ENCODE peak calls at places on chromosomes 5 and 9, in seven cellular contexts. X, H, Q, K, I, U and Z are unnamed samples.

GRCh38 chr9:113570749-113571711 is 107.5 kb downstream of the RGS3 start:
- DNase-seq in X (no peak), H (no peak), Q (no peak), K (no peak), I (no peak), U (no peak), Z (no peak)

GRCh38 chr9:89891221-89892052 is 286.6 kb downstream of the GADD45G start:
- DNase-seq in X (no peak), H (no peak), Q (no peak), K (peak; percentile 36), I (no peak), U (peak; percentile 57), Z (no peak)

GRCh38 chr5:96567188-96567587 is 95.0 kb upstream of the CAST start:
- DNase-seq in X (no peak), H (no peak), Q (peak; percentile 81), K (no peak), I (no peak), U (no peak), Z (no peak)

GRCh38 chr9:21510806-21511205 is 28.7 kb upstream of the IFNE start:
- DNase-seq in X (no peak), H (no peak), Q (no peak), K (no peak), I (no peak), U (no peak), Z (no peak)

GRCh38 chr9:113501129-113501686 is 37.7 kb downstream of the RGS3 start:
- DNase-seq in X (no peak), H (no peak), Q (no peak), K (no peak), I (no peak), U (no peak), Z (no peak)

GRCh38 chr5:21680196-21680595 is 1172.9 kb downstream of the CDH12 start:
- DNase-seq in X (no peak), H (no peak), Q (peak; percentile 95), K (no peak), I (no peak), U (no peak), Z (peak; percentile 62)

GRCh38 chr5:160042674-160043073 is 33.7 kb downstream of the TTC1 start:
- DNase-seq in X (no peak), H (no peak), Q (no peak), K (no peak), I (no peak), U (no peak), Z (no peak)

GRCh38 chr9:90020277-90020871 is 415.6 kb downstream of the GADD45G start:
- DNase-seq in X (no peak), H (no peak), Q (peak; percentile 4), K (no peak), I (no peak), U (no peak), Z (peak; percentile 74)

GRCh38 chr9:87594218-87594617 is 96.6 kb downstream of the DAPK1 start:
- DNase-seq in X (no peak), H (peak; percentile 79), Q (peak; percentile 66), K (no peak), I (no peak), U (no peak), Z (no peak)

GRCh38 chr5:60520451-60521210 is 179.3 kb downstream of the DEPDC1B start:
- DNase-seq in X (no peak), H (peak; percentile 12), Q (no peak), K (peak; percentile 30), I (no peak), U (no peak), Z (no peak)

GRCh38 chr5:102115736-102116135 is 180.3 kb downstream of the SLCO4C1 start:
- DNase-seq in X (no peak), H (no peak), Q (no peak), K (no peak), I (no peak), U (no peak), Z (no peak)

GRCh38 chr9:76717611-76718010 is 46.6 kb upstream of the PCA3 start:
- DNase-seq in X (no peak), H (no peak), Q (peak; percentile 42), K (no peak), I (no peak), U (no peak), Z (no peak)

GRCh38 chr5:775960-776861 is 8.3 kb downstream of the ZDHHC11B start:
- DNase-seq in X (no peak), H (no peak), Q (no peak), K (no peak), I (no peak), U (no peak), Z (no peak)

GRCh38 chr5:15521349-15521937 is 21.5 kb downstream of the FBXL7 start:
- DNase-seq in X (no peak), H (no peak), Q (no peak), K (no peak), I (no peak), U (no peak), Z (no peak)

GRCh38 chr9:92723299-92723625 is 41.4 kb downstream of the BICD2 start:
- DNase-seq in X (no peak), H (peak; percentile 74), Q (peak; percentile 84), K (no peak), I (no peak), U (peak; percentile 16), Z (peak; percentile 92)

GRCh38 chr5:28284788-28285187 is 1246.4 kb upstream of the CDH9 start:
- DNase-seq in X (no peak), H (no peak), Q (no peak), K (no peak), I (no peak), U (no peak), Z (no peak)

GRCh38 chr5:14081791-14082190 is 61.4 kb upstream of the TRIO start:
- DNase-seq in X (no peak), H (no peak), Q (peak; percentile 41), K (no peak), I (no peak), U (no peak), Z (no peak)

GRCh38 chr5:141914154-141914743 is 9.4 kb upstream of the DELE1 start:
- DNase-seq in X (no peak), H (peak; percentile 42), Q (no peak), K (peak; percentile 46), I (no peak), U (peak; percentile 64), Z (no peak)

GRCh38 chr5:77101298-77101697 is 14.2 kb upstream of the ZBED3 start:
- DNase-seq in X (no peak), H (no peak), Q (peak; percentile 70), K (no peak), I (no peak), U (no peak), Z (peak; percentile 34)

GRCh38 chr5:123088031-123088805 is 823 bp upstream of the PRDM6 start:
- DNase-seq in X (no peak), H (peak; percentile 25), Q (no peak), K (no peak), I (no peak), U (no peak), Z (no peak)

GRCh38 chr9:122055668-122056067 is 37.4 kb downstream of the TTLL11 start:
- DNase-seq in X (no peak), H (no peak), Q (no peak), K (no peak), I (no peak), U (no peak), Z (no peak)

GRCh38 chr5:129905467-129906176 is 1.4 kb downstream of the CHSY3 start:
- DNase-seq in X (no peak), H (peak; percentile 6), Q (no peak), K (no peak), I (no peak), U (no peak), Z (no peak)

GRCh38 chr9:26904070-26904469 is 11.5 kb upstream of the CAAP1 start:
- DNase-seq in X (no peak), H (no peak), Q (no peak), K (no peak), I (no peak), U (no peak), Z (no peak)

GRCh38 chr9:26904671-26905070 is 12.1 kb upstream of the CAAP1 start:
- DNase-seq in X (no peak), H (no peak), Q (no peak), K (no peak), I (no peak), U (no peak), Z (no peak)
- H3K27ac ChIP-seq in X (no peak overlapping the region), H (no peak overlapping the region), Q (no peak overlapping the region), K (no peak overlapping the region), I (no peak overlapping the region), U (no peak overlapping the region), Z (no peak overlapping the region)

DNA sequence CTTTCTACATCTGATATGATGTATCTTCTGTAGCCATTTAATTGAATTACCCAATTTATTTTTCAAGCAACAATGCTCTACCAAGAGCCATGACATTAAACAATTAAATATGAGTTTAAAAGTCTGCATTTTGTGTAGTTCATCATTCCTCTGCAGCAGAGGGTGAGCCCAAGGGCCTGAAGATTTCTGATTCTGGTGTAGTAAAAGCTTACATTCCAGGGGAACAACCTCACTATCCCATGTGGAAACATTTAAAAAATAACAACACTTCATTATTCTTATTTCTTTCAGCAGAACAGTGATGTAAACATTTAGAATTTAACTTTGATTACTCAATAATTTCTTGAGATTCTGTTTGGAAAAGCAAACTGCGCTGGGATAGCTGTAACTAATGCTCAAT is 619.8 kb upstream of the ARRDC3 start:
- DNase-seq in X (no peak), H (no peak), Q (no peak), K (no peak), I (no peak), U (no peak), Z (no peak)
- H3K27ac ChIP-seq in X (no peak overlapping the region), H (no peak overlapping the region), Q (no peak overlapping the region), K (no peak overlapping the region), I (no peak overlapping the region), U (no peak overlapping the region), Z (no peak overlapping the region)

GRCh38 chr5:6448622-6449464 is at the start of gene UBE2QL1:
- DNase-seq in X (no peak), H (peak; percentile 34), Q (no peak), K (peak; percentile 32), I (no peak), U (no peak), Z (no peak)
- H3K27ac ChIP-seq in X (no peak within 1 kb of the TSS), H (no peak within 1 kb of the TSS), Q (no peak within 1 kb of the TSS), K (peak within 1 kb of the TSS; percentile 24), I (no peak within 1 kb of the TSS), U (no peak within 1 kb of the TSS), Z (no peak within 1 kb of the TSS)

DNA sequence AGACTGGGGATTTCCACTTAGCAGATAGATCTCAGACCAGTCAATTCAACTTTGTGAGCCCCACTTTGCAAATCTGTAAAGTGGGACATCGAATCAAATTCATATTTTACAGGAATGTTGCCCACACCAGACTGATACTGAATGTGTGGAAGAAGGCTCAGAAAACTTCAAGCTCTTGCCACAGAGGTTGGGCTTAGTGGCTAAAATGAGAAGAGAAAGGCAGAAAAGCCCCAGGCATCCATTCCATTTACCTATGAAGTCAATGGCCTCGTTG is 1.7 kb downstream of the DUSP1 start:
- DNase-seq in X (no peak), H (no peak), Q (no peak), K (no peak), I (no peak), U (no peak), Z (no peak)
- H3K27ac ChIP-seq in X (peak overlapping the region; percentile 100), H (peak overlapping the region; percentile 100), Q (peak overlapping the region; percentile 95), K (peak overlapping the region; percentile 99), I (peak overlapping the region; percentile 100), U (peak overlapping the region; percentile 99), Z (peak overlapping the region; percentile 96)

GRCh38 chr9:78031271-78031825 is at the start of gene GNAQ:
- DNase-seq in X (peak; percentile 23), H (no peak), Q (no peak), K (no peak), I (peak; percentile 47), U (no peak), Z (no peak)
- H3K27ac ChIP-seq in X (peak within 1 kb of the TSS; percentile 81), H (peak within 1 kb of the TSS; percentile 79), Q (peak within 1 kb of the TSS; percentile 81), K (peak within 1 kb of the TSS; percentile 100), I (peak within 1 kb of the TSS; percentile 50), U (peak within 1 kb of the TSS; percentile 87), Z (peak within 1 kb of the TSS; percentile 87)